ENCODE peak calls at places on chromosomes 2 and 18, in nine cellular contexts. D is iris pigment epithelial cell; W is AG04449; U is kidney epithelial cell; X is effector CD4-positive, alpha-beta T cell; Y is left ventricle myocardium superior; K is H4; F is GM03348; T is NAMALWA. Q is an unnamed sample.

GRCh38 chr18:3294435-3295080 is 32.6 kb downstream of the MYL12B start:
- DNase-seq in D (peak; percentile 84), W (no peak), U (no peak), X (no peak), Y (no peak), K (no peak), F (peak; percentile 50), T (no peak), Q (peak; percentile 75)

GRCh38 chr2:16152101-16152927 is 212.0 kb downstream of the MYCN start:
- DNase-seq in D (no peak), W (no peak), U (no peak), X (no peak), Y (no peak), K (no peak), F (no peak), T (no peak), Q (no peak)

GRCh38 chr2:161354106-161354505 is 45.9 kb downstream of the PSMD14 start:
- DNase-seq in D (no peak), W (no peak), U (no peak), X (no peak), Y (no peak), K (no peak), F (no peak), T (no peak), Q (no peak)

GRCh38 chr2:203603451-203604389 is 68.6 kb upstream of the RAPH1 start:
- DNase-seq in D (no peak), W (no peak), U (no peak), X (no peak), Y (no peak), K (no peak), F (peak; percentile 20), T (no peak), Q (peak; percentile 56)

GRCh38 chr2:55885129-55885943 is 38.2 kb downstream of the EFEMP1 start:
- DNase-seq in D (peak; percentile 97), W (peak; percentile 90), U (peak; percentile 38), X (no peak), Y (peak; percentile 26), K (peak; percentile 87), F (peak; percentile 60), T (no peak), Q (peak; percentile 96)

GRCh38 chr18:74360852-74361640 is 45.4 kb downstream of the C18orf63 start:
- DNase-seq in D (no peak), W (no peak), U (no peak), X (no peak), Y (no peak), K (no peak), F (no peak), T (no peak), Q (no peak)

GRCh38 chr2:232444409-232445148 is 11.4 kb upstream of the ALPI start:
- DNase-seq in D (peak; percentile 71), W (no peak), U (peak; percentile 21), X (peak; percentile 42), Y (no peak), K (peak; percentile 82), F (peak; percentile 81), T (peak; percentile 90), Q (peak; percentile 62)

GRCh38 chr2:83602753-83603152 is 856.3 kb downstream of the SUCLG1 start:
- DNase-seq in D (no peak), W (no peak), U (no peak), X (no peak), Y (no peak), K (no peak), F (no peak), T (peak; percentile 4), Q (no peak)

GRCh38 chr18:24656571-24656971 is 196.1 kb downstream of the HRH4 start:
- DNase-seq in D (peak; percentile 1), W (no peak), U (peak; percentile 84), X (no peak), Y (no peak), K (peak; percentile 98), F (no peak), T (no peak), Q (no peak)

GRCh38 chr2:17962874-17963273 is 84.4 kb downstream of the KCNS3 start:
- DNase-seq in D (no peak), W (no peak), U (peak; percentile 14), X (no peak), Y (no peak), K (no peak), F (peak; percentile 33), T (no peak), Q (no peak)

GRCh38 chr2:174586896-174587295 is 10.7 kb downstream of the WIPF1 start:
- DNase-seq in D (peak; percentile 17), W (no peak), U (no peak), X (no peak), Y (no peak), K (no peak), F (no peak), T (no peak), Q (no peak)

GRCh38 chr18:54983041-54983686 is 23.9 kb upstream of the CCDC68 start:
- DNase-seq in D (peak; percentile 82), W (no peak), U (peak; percentile 26), X (no peak), Y (no peak), K (peak; percentile 75), F (peak; percentile 70), T (peak; percentile 83), Q (peak; percentile 80)

GRCh38 chr2:125696573-125696972 is 959.4 kb upstream of the GYPC start:
- DNase-seq in D (no peak), W (no peak), U (no peak), X (no peak), Y (no peak), K (peak; percentile 74), F (no peak), T (no peak), Q (no peak)

GRCh38 chr2:240369725-240370585 is 65.5 kb upstream of the GPC1 start:
- DNase-seq in D (peak; percentile 83), W (peak; percentile 76), U (peak; percentile 83), X (no peak), Y (peak; percentile 88), K (peak; percentile 86), F (peak; percentile 98), T (no peak), Q (peak; percentile 86)

GRCh38 chr2:127255146-127255545 is 35.0 kb upstream of the CYP27C1 start:
- DNase-seq in D (no peak), W (no peak), U (no peak), X (no peak), Y (no peak), K (no peak), F (no peak), T (no peak), Q (no peak)

GRCh38 chr2:38823386-38823785 is 45.4 kb downstream of the GEMIN6 start:
- DNase-seq in D (no peak), W (no peak), U (no peak), X (no peak), Y (no peak), K (no peak), F (no peak), T (no peak), Q (peak; percentile 52)

GRCh38 chr2:71524476-71524875 is 71.1 kb downstream of the DYSF start:
- DNase-seq in D (no peak), W (no peak), U (no peak), X (no peak), Y (no peak), K (no peak), F (no peak), T (no peak), Q (no peak)